ENCODE peak calls at places on chromosomes 6 and 20, in four cellular contexts. One of them, this sample, is unnamed.

GRCh38 chr20:2706688-2707352 is 14.2 kb downstream of the EBF4 start:
- DNase-seq in osteocyte: no peak
- DNase-seq in PC-3: no peak
- DNase-seq in activated CD8-positive, alpha-beta T cell treated with anti-CD3 and anti-CD28 coated beads for 36 hours: no peak
- DNase-seq in this sample: no peak

GRCh38 chr6:122798099-122798641 is 9.1 kb downstream of the SMPDL3A start:
- DNase-seq in activated CD8-positive, alpha-beta T cell treated with anti-CD3 and anti-CD28 coated beads for 36 hours: peak
- DNase-seq in PC-3: peak
- DNase-seq in osteocyte: no peak
- DNase-seq in this sample: peak

GRCh38 chr20:14067631-14068030 is 72.3 kb downstream of the MACROD2 start:
- DNase-seq in PC-3: peak
- DNase-seq in osteocyte: no peak
- DNase-seq in activated CD8-positive, alpha-beta T cell treated with anti-CD3 and anti-CD28 coated beads for 36 hours: no peak
- DNase-seq in this sample: no peak

GRCh38 chr20:43726811-43727338 is at the start of gene GTSF1L:
- DNase-seq in osteocyte: no peak
- DNase-seq in PC-3: peak
- DNase-seq in activated CD8-positive, alpha-beta T cell treated with anti-CD3 and anti-CD28 coated beads for 36 hours: no peak
- DNase-seq in this sample: no peak

GRCh38 chr20:48321271-48321670 is 506.5 kb downstream of the PREX1 start:
- DNase-seq in PC-3: no peak
- DNase-seq in osteocyte: no peak
- DNase-seq in activated CD8-positive, alpha-beta T cell treated with anti-CD3 and anti-CD28 coated beads for 36 hours: no peak
- DNase-seq in this sample: no peak

GRCh38 chr6:29747688-29748250 is 24.5 kb downstream of the HLA-F start:
- DNase-seq in osteocyte: no peak
- DNase-seq in PC-3: no peak
- DNase-seq in activated CD8-positive, alpha-beta T cell treated with anti-CD3 and anti-CD28 coated beads for 36 hours: no peak
- DNase-seq in this sample: no peak

GRCh38 chr6:127606131-127606562 is 29.2 kb downstream of the C6orf58 start:
- DNase-seq in activated CD8-positive, alpha-beta T cell treated with anti-CD3 and anti-CD28 coated beads for 36 hours: peak
- DNase-seq in PC-3: peak
- DNase-seq in osteocyte: no peak
- DNase-seq in this sample: no peak

GRCh38 chr6:67952121-67952520 is 683.0 kb upstream of the ADGRB3 start:
- DNase-seq in osteocyte: no peak
- DNase-seq in activated CD8-positive, alpha-beta T cell treated with anti-CD3 and anti-CD28 coated beads for 36 hours: no peak
- DNase-seq in PC-3: peak
- DNase-seq in this sample: no peak

GRCh38 chr20:38115205-38115604 is 49.9 kb downstream of the TGM2 start:
- DNase-seq in PC-3: no peak
- DNase-seq in activated CD8-positive, alpha-beta T cell treated with anti-CD3 and anti-CD28 coated beads for 36 hours: no peak
- DNase-seq in osteocyte: no peak
- DNase-seq in this sample: no peak

GRCh38 chr6:18528084-18528743 is 141.1 kb downstream of the RNF144B start:
- DNase-seq in osteocyte: no peak
- DNase-seq in activated CD8-positive, alpha-beta T cell treated with anti-CD3 and anti-CD28 coated beads for 36 hours: no peak
- DNase-seq in PC-3: peak
- DNase-seq in this sample: no peak

GRCh38 chr6:100617633-100618348 is 153.1 kb upstream of the SIM1 start:
- DNase-seq in activated CD8-positive, alpha-beta T cell treated with anti-CD3 and anti-CD28 coated beads for 36 hours: no peak
- DNase-seq in osteocyte: no peak
- DNase-seq in PC-3: peak
- DNase-seq in this sample: no peak

GRCh38 chr20:5630071-5630470 is 120.1 kb upstream of the SHLD1 start:
- DNase-seq in osteocyte: no peak
- DNase-seq in PC-3: no peak
- DNase-seq in activated CD8-positive, alpha-beta T cell treated with anti-CD3 and anti-CD28 coated beads for 36 hours: no peak
- DNase-seq in this sample: no peak

GRCh38 chr6:107441706-107442105 is 17.7 kb downstream of the PDSS2 start:
- DNase-seq in PC-3: no peak
- DNase-seq in osteocyte: no peak
- DNase-seq in activated CD8-positive, alpha-beta T cell treated with anti-CD3 and anti-CD28 coated beads for 36 hours: no peak
- DNase-seq in this sample: no peak

GRCh38 chr6:33384581-33385020 is 7.0 kb upstream of the KIFC1 start:
- DNase-seq in activated CD8-positive, alpha-beta T cell treated with anti-CD3 and anti-CD28 coated beads for 36 hours: no peak
- DNase-seq in PC-3: peak
- DNase-seq in osteocyte: no peak
- DNase-seq in this sample: no peak

GRCh38 chr20:19973920-19974620 is 43.1 kb upstream of the NAA20 start:
- DNase-seq in PC-3: peak
- DNase-seq in activated CD8-positive, alpha-beta T cell treated with anti-CD3 and anti-CD28 coated beads for 36 hours: no peak
- DNase-seq in osteocyte: no peak
- DNase-seq in this sample: no peak

GRCh38 chr20:63731410-63731809 is 5.1 kb upstream of the LIME1 start:
- DNase-seq in osteocyte: no peak
- DNase-seq in activated CD8-positive, alpha-beta T cell treated with anti-CD3 and anti-CD28 coated beads for 36 hours: no peak
- DNase-seq in PC-3: no peak
- DNase-seq in this sample: no peak

GRCh38 chr6:80182291-80182690 is 75.8 kb downstream of the BCKDHB start:
- DNase-seq in activated CD8-positive, alpha-beta T cell treated with anti-CD3 and anti-CD28 coated beads for 36 hours: no peak
- DNase-seq in osteocyte: no peak
- DNase-seq in PC-3: peak
- DNase-seq in this sample: no peak

GRCh38 chr6:142246960-142247359 is 54.8 kb upstream of the ADGRG6 start:
- DNase-seq in osteocyte: no peak
- DNase-seq in PC-3: no peak
- DNase-seq in activated CD8-positive, alpha-beta T cell treated with anti-CD3 and anti-CD28 coated beads for 36 hours: no peak
- DNase-seq in this sample: no peak

GRCh38 chr6:32194825-32195651 is 2.6 kb upstream of the GPSM3 start:
- DNase-seq in osteocyte: no peak
- DNase-seq in activated CD8-positive, alpha-beta T cell treated with anti-CD3 and anti-CD28 coated beads for 36 hours: peak
- DNase-seq in PC-3: peak
- DNase-seq in this sample: no peak

GRCh38 chr6:157134402-157135074 is 188.8 kb downstream of the TMEM242 start:
- DNase-seq in PC-3: no peak
- DNase-seq in activated CD8-positive, alpha-beta T cell treated with anti-CD3 and anti-CD28 coated beads for 36 hours: no peak
- DNase-seq in osteocyte: no peak
- DNase-seq in this sample: no peak

GRCh38 chr6:68652117-68652536 is 17.0 kb downstream of the ADGRB3 start:
- DNase-seq in osteocyte: no peak
- DNase-seq in activated CD8-positive, alpha-beta T cell treated with anti-CD3 and anti-CD28 coated beads for 36 hours: no peak
- DNase-seq in PC-3: no peak
- DNase-seq in this sample: no peak

GRCh38 chr6:143015300-143015706 is 45.4 kb upstream of the AIG1 start:
- DNase-seq in PC-3: no peak
- DNase-seq in osteocyte: no peak
- DNase-seq in activated CD8-positive, alpha-beta T cell treated with anti-CD3 and anti-CD28 coated beads for 36 hours: peak
- DNase-seq in this sample: no peak

DNA sequence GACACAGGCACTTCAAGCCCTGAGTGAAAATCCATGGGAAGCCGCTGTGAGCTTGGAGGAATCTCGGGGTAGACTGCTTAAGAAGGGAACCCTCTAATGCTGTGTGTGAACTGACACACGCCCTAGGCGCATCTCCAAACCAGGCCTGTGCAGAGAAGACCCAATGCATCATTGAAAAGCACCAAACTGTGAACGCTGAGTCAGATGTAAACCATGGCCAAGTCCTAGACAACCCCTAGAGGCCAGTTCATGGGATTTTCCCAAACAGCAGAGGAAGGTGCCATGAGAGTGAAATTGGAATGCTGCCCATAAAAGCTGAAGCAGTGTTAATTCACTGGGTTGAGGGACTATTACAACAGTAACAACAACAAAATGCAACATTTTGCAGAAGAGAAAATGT is 296.5 kb downstream of the SMOC2 start:
- DNase-seq in activated CD8-positive, alpha-beta T cell treated with anti-CD3 and anti-CD28 coated beads for 36 hours: no peak
- DNase-seq in osteocyte: no peak
- DNase-seq in PC-3: peak
- DNase-seq in this sample: no peak
- TF ChIP-seq CTCF in activated CD8-positive, alpha-beta T cell treated with anti-CD3 and anti-CD28 coated beads for 36 hours: no peak
- TF ChIP-seq CTCF in osteocyte: no peak
- TF ChIP-seq CTCF in PC-3: no peak
- TF ChIP-seq CTCF in this sample: no peak

DNA sequence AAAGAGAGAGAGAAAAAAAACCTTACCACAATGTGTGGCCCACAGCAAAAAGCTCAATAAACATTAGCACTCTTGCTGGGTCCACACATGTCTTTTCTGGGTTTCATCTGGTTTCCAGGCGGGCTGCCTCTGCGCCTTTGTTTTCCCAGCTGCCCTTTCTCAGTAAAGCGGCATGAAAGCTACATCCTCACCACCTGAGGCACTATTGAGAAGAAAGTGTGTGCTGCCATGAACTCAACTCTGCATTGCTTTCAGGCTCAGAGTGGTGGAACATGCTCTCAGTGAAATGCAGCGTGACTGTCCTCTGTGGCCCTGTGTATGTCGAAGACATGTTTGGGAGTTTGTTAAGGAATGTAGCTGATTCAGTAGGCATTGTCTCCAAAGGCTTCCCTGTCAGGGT is 102.3 kb downstream of the LYRM2 start:
- DNase-seq in osteocyte: no peak
- DNase-seq in activated CD8-positive, alpha-beta T cell treated with anti-CD3 and anti-CD28 coated beads for 36 hours: no peak
- DNase-seq in PC-3: no peak
- DNase-seq in this sample: no peak
- TF ChIP-seq CTCF in osteocyte: no peak
- TF ChIP-seq CTCF in activated CD8-positive, alpha-beta T cell treated with anti-CD3 and anti-CD28 coated beads for 36 hours: no peak
- TF ChIP-seq CTCF in PC-3: no peak
- TF ChIP-seq CTCF in this sample: no peak

GRCh38 chr6:21526974-21527373 is 66.6 kb upstream of the SOX4 start:
- DNase-seq in osteocyte: no peak
- DNase-seq in PC-3: no peak
- DNase-seq in activated CD8-positive, alpha-beta T cell treated with anti-CD3 and anti-CD28 coated beads for 36 hours: no peak
- DNase-seq in this sample: no peak

GRCh38 chr6:21523652-21524051 is 69.9 kb upstream of the SOX4 start:
- DNase-seq in activated CD8-positive, alpha-beta T cell treated with anti-CD3 and anti-CD28 coated beads for 36 hours: no peak
- DNase-seq in PC-3: no peak
- DNase-seq in osteocyte: no peak
- DNase-seq in this sample: no peak

GRCh38 chr6:21527731-21528130 is 65.8 kb upstream of the SOX4 start:
- DNase-seq in PC-3: peak
- DNase-seq in activated CD8-positive, alpha-beta T cell treated with anti-CD3 and anti-CD28 coated beads for 36 hours: no peak
- DNase-seq in osteocyte: no peak
- DNase-seq in this sample: no peak

GRCh38 chr6:21522007-21522758 is 71.4 kb upstream of the SOX4 start:
- DNase-seq in osteocyte: no peak
- DNase-seq in activated CD8-positive, alpha-beta T cell treated with anti-CD3 and anti-CD28 coated beads for 36 hours: no peak
- DNase-seq in PC-3: no peak
- DNase-seq in this sample: no peak

DNA sequence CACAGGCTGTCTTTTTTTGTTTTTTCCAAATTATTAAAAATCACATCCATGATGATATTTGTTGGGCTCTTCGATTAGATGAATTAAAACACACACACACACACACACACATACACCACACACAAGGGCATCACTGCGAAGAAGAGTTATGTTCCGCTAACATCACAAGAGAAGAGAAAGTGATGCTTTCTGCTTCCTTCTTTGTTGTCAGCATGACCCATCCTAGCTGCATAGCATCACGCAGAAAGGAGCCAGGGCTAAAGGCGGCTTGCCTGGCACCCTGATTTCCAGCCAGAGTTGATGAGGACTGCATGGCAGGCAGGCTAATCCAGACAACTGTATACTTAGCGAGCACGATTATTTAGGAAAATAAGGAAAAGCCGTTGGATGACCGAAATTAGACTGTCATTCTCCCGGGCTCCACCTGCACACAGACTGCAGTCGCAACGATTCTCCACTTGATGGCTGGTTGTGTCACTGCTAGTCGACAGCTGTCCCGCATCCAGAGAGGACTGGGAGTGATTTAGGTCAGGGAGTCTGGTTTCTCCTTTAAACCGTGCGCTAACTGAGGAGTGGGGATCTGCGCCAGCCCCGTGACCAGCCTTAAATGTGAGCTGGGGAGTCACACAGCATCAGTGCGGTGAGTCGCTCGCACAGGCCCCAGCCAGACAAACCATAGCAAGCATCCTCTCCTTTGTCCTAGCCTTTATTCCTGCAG is 70.6 kb upstream of the SOX4 start:
- DNase-seq in activated CD8-positive, alpha-beta T cell treated with anti-CD3 and anti-CD28 coated beads for 36 hours: no peak
- DNase-seq in osteocyte: no peak
- DNase-seq in PC-3: peak
- DNase-seq in this sample: no peak
- TF ChIP-seq CTCF in activated CD8-positive, alpha-beta T cell treated with anti-CD3 and anti-CD28 coated beads for 36 hours: no peak
- TF ChIP-seq CTCF in osteocyte: peak
- TF ChIP-seq CTCF in PC-3: peak
- TF ChIP-seq CTCF in this sample: no peak

GRCh38 chr6:37061157-37061804 is 55.8 kb downstream of the FGD2 start:
- DNase-seq in osteocyte: no peak
- DNase-seq in activated CD8-positive, alpha-beta T cell treated with anti-CD3 and anti-CD28 coated beads for 36 hours: no peak
- DNase-seq in PC-3: no peak
- DNase-seq in this sample: no peak

GRCh38 chr6:37060195-37060559 is 54.7 kb downstream of the FGD2 start:
- DNase-seq in PC-3: peak
- DNase-seq in activated CD8-positive, alpha-beta T cell treated with anti-CD3 and anti-CD28 coated beads for 36 hours: no peak
- DNase-seq in osteocyte: no peak
- DNase-seq in this sample: no peak

GRCh38 chr6:37058084-37058586 is 52.7 kb downstream of the FGD2 start:
- DNase-seq in osteocyte: no peak
- DNase-seq in activated CD8-positive, alpha-beta T cell treated with anti-CD3 and anti-CD28 coated beads for 36 hours: no peak
- DNase-seq in PC-3: peak
- DNase-seq in this sample: no peak

GRCh38 chr6:37057678-37058077 is 52.2 kb downstream of the FGD2 start:
- DNase-seq in PC-3: no peak
- DNase-seq in osteocyte: no peak
- DNase-seq in activated CD8-positive, alpha-beta T cell treated with anti-CD3 and anti-CD28 coated beads for 36 hours: no peak
- DNase-seq in this sample: no peak

GRCh38 chr6:37059344-37060194 is 54.1 kb downstream of the FGD2 start:
- DNase-seq in activated CD8-positive, alpha-beta T cell treated with anti-CD3 and anti-CD28 coated beads for 36 hours: peak
- DNase-seq in osteocyte: peak
- DNase-seq in PC-3: peak
- DNase-seq in this sample: no peak
- TF ChIP-seq CTCF in activated CD8-positive, alpha-beta T cell treated with anti-CD3 and anti-CD28 coated beads for 36 hours: no peak
- TF ChIP-seq CTCF in osteocyte: peak
- TF ChIP-seq CTCF in PC-3: peak
- TF ChIP-seq CTCF in this sample: no peak

GRCh38 chr6:77462359-77463307 is 658 bp downstream of the HTR1B start:
- DNase-seq in activated CD8-positive, alpha-beta T cell treated with anti-CD3 and anti-CD28 coated beads for 36 hours: no peak
- DNase-seq in osteocyte: no peak
- DNase-seq in PC-3: no peak
- DNase-seq in this sample: no peak
- TF ChIP-seq CTCF in activated CD8-positive, alpha-beta T cell treated with anti-CD3 and anti-CD28 coated beads for 36 hours: no peak
- TF ChIP-seq CTCF in osteocyte: peak
- TF ChIP-seq CTCF in PC-3: no peak
- TF ChIP-seq CTCF in this sample: no peak

GRCh38 chr6:166195861-166196238 is 28.2 kb upstream of the TBXT start:
- DNase-seq in osteocyte: no peak
- DNase-seq in activated CD8-positive, alpha-beta T cell treated with anti-CD3 and anti-CD28 coated beads for 36 hours: no peak
- DNase-seq in PC-3: no peak
- DNase-seq in this sample: no peak

GRCh38 chr6:166192136-166192535 is 24.5 kb upstream of the TBXT start:
- DNase-seq in activated CD8-positive, alpha-beta T cell treated with anti-CD3 and anti-CD28 coated beads for 36 hours: no peak
- DNase-seq in PC-3: no peak
- DNase-seq in osteocyte: no peak
- DNase-seq in this sample: no peak

GRCh38 chr6:166197361-166197760 is 29.7 kb upstream of the TBXT start:
- DNase-seq in osteocyte: peak
- DNase-seq in activated CD8-positive, alpha-beta T cell treated with anti-CD3 and anti-CD28 coated beads for 36 hours: no peak
- DNase-seq in PC-3: no peak
- DNase-seq in this sample: no peak

GRCh38 chr6:166192557-166192956 is 24.9 kb upstream of the TBXT start:
- DNase-seq in activated CD8-positive, alpha-beta T cell treated with anti-CD3 and anti-CD28 coated beads for 36 hours: no peak
- DNase-seq in osteocyte: no peak
- DNase-seq in PC-3: no peak
- DNase-seq in this sample: no peak

GRCh38 chr6:166194885-166195860 is 27.5 kb upstream of the TBXT start:
- DNase-seq in osteocyte: no peak
- DNase-seq in PC-3: no peak
- DNase-seq in activated CD8-positive, alpha-beta T cell treated with anti-CD3 and anti-CD28 coated beads for 36 hours: no peak
- DNase-seq in this sample: no peak
- TF ChIP-seq CTCF in osteocyte: no peak
- TF ChIP-seq CTCF in PC-3: no peak
- TF ChIP-seq CTCF in activated CD8-positive, alpha-beta T cell treated with anti-CD3 and anti-CD28 coated beads for 36 hours: no peak
- TF ChIP-seq CTCF in this sample: no peak